ENCODE peak calls at places on chromosomes 12 and 14, in four cellular contexts. A is glutamatergic neuron, S is endothelial cell, P is cardiac fibroblast. J is an unnamed sample.

GRCh38 chr14:50607181-50607580 is 47.2 kb downstream of the ATL1 start:
- DNase-seq in A (no peak), S (no peak), P (no peak), J (no peak)

GRCh38 chr12:103773109-103773905 is 67.7 kb downstream of the NT5DC3 start:
- DNase-seq in A (no peak), S (no peak), P (no peak), J (no peak)

GRCh38 chr12:96427269-96427729 is 27.1 kb upstream of the CDK17 start:
- DNase-seq in A (peak), S (peak), P (peak), J (no peak)

GRCh38 chr14:81269100-81269978 is 48.6 kb upstream of the GTF2A1 start:
- DNase-seq in A (no peak), S (peak), P (peak), J (peak)

GRCh38 chr14:22982477-22983245 is at the start of gene AJUBA:
- DNase-seq in A (peak), S (peak), P (peak), J (peak)

GRCh38 chr12:65609359-65609771 is 214.9 kb upstream of the HMGA2 start:
- DNase-seq in A (no peak), S (no peak), P (peak), J (no peak)

GRCh38 chr12:130687190-130687589 is 28.9 kb downstream of the RIMBP2 start:
- DNase-seq in A (no peak), S (no peak), P (no peak), J (no peak)

GRCh38 chr14:100131181-100131580 is 28.3 kb downstream of the DEGS2 start:
- DNase-seq in A (no peak), S (no peak), P (no peak), J (no peak)

GRCh38 chr14:69558774-69559173 is 15.9 kb downstream of the CCDC177 start:
- DNase-seq in A (no peak), S (no peak), P (no peak), J (no peak)

GRCh38 chr12:87439990-87440827 is 589.0 kb downstream of the C12orf50 start:
- DNase-seq in A (no peak), S (no peak), P (peak), J (no peak)

GRCh38 chr12:88993655-88994054 is 358.6 kb downstream of the DUSP6 start:
- DNase-seq in A (no peak), S (no peak), P (peak), J (no peak)
- TF ChIP-seq CTCF in A (peak), S (peak), P (peak), J (peak)

DNA sequence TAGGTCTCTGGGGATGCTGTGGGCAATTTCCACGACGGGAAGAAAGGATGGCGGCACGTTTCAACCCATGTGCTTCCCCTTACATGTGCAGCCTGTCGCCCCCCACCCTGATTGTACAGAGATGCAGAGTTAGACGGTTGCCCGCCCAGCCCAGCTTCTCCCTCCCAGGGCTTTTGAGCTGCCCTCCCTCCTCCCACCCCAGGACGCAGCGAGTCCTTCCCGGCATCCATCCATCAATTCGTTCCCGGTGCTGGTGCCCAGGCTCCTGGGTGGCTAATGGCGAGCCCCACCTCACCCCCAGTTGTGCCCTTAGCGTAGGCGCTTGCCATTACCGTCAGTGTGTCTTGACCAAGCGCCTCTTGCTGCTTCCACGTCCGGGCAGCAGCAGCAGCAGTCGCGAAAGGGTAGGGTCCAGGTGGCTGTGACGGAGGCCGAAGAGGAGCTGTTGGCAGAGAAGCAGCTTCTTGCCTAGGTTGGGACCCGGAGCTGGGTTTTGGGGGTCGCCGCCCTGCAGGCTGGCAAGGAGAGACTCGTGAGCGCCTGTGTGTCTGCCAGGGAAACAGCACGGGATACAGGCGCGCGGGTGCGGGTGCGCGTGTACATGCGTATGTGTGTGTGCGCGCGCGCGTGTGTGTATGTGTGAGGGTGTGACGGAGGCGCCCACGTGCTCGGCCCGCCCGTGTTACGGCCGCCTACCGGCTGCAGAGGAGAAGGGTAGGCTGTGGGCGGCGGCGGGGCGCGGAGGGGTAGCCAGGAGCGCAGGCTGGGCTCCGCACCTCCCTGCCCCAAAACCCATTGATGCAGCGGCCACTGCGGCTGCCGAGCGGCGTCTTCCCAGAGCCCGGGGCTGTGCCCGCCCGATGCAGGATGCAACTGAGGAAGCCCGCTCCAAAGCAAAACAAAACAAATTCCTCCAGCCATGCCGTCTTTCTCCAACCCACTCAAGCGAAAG is at the start of gene SLC6A15:
- DNase-seq in A (peak), S (peak), P (peak), J (peak)
- TF ChIP-seq CTCF in A (peak), S (peak), P (peak), J (peak)

GRCh38 chr12:100877776-100878175 is 83.2 kb downstream of the ANO4 start:
- DNase-seq in A (no peak), S (no peak), P (no peak), J (no peak)
- TF ChIP-seq CTCF in A (peak), S (peak), P (peak), J (peak)

DNA sequence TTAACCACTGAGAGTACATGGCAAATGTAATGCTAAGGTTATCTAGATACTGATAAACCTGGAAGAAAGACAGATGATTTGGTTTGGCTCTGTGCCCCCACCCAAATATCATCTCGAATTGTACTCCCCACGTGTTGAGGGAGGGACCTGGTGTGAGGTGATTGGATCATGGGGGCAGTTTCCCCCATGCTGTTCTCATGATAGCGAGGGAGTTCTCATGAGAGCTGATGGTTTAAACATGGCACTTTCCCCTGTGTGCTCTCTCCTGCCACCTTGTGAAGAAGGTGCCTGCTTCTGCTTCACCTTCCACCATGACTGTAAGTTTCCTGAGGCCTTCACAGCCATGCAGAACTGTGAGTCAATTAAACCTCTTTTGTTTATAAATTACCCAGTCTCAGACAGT is 14.2 kb downstream of the NOXRED1 start:
- DNase-seq in A (no peak), S (peak), P (peak), J (no peak)
- TF ChIP-seq CTCF in A (no peak), S (no peak), P (peak), J (peak)

GRCh38 chr12:9707864-9708808 is 24.8 kb downstream of the CLECL1 start:
- DNase-seq in A (peak), S (peak), P (peak), J (peak)
- TF ChIP-seq CTCF in A (peak), S (peak), P (peak), J (peak)

GRCh38 chr14:24390696-24391468 is 7.9 kb upstream of the NYNRIN start:
- DNase-seq in A (no peak), S (no peak), P (peak), J (no peak)

GRCh38 chr14:24394275-24394674 is 4.5 kb upstream of the NYNRIN start:
- DNase-seq in A (no peak), S (no peak), P (no peak), J (no peak)

GRCh38 chr14:24395609-24396580 is 2.9 kb upstream of the NYNRIN start:
- DNase-seq in A (no peak), S (no peak), P (peak), J (no peak)

GRCh38 chr14:24389266-24389855 is 9.4 kb upstream of the NYNRIN start:
- DNase-seq in A (no peak), S (no peak), P (peak), J (no peak)

GRCh38 chr14:24392327-24393098 is 6.3 kb upstream of the NYNRIN start:
- DNase-seq in A (no peak), S (no peak), P (peak), J (no peak)
- TF ChIP-seq CTCF in A (no peak), S (no peak), P (peak), J (no peak)

GRCh38 chr14:43795600-43796228 is 711.4 kb downstream of the FSCB start:
- DNase-seq in A (no peak), S (no peak), P (peak), J (no peak)
- TF ChIP-seq CTCF in A (peak), S (peak), P (no peak), J (peak)

GRCh38 chr12:132161046-132161781 is 17.0 kb downstream of the NOC4L start:
- DNase-seq in A (peak), S (no peak), P (peak), J (no peak)
- TF ChIP-seq CTCF in A (no peak), S (no peak), P (no peak), J (no peak)

GRCh38 chr12:89707623-89707991 is 1.0 kb downstream of the ATP2B1 start:
- DNase-seq in A (peak), S (peak), P (no peak), J (peak)

GRCh38 chr12:89709994-89710872 is 1.6 kb upstream of the ATP2B1 start:
- DNase-seq in A (peak), S (peak), P (peak), J (peak)

GRCh38 chr12:89709157-89709993 is 737 bp upstream of the ATP2B1 start:
- DNase-seq in A (peak), S (peak), P (peak), J (peak)

GRCh38 chr12:89707992-89708792 is 446 bp downstream of the ATP2B1 start:
- DNase-seq in A (peak), S (peak), P (peak), J (peak)

DNA sequence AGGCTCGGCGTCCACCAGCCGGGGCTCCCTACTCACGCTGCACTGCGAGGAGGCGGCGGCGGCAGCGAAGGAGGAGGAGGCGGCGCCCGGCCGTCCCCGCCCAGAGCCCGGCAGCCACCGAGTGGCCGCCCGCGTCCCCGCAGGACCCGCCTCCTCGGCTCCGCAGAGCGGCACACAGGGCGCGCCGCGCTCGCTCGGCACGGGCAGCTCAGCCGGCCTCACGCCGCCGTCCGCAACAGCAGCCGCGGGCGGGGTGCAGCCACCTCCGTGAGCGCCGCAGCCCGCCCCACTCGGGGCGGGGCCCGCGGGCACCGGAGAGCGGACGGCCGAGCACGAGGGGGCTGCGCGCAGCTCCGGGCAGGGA is at the start of gene ATP2B1:
- DNase-seq in A (peak), S (peak), P (peak), J (peak)
- TF ChIP-seq CTCF in A (no peak), S (no peak), P (no peak), J (no peak)

GRCh38 chr14:64963611-64964010 is 8.5 kb downstream of the RAB15 start:
- DNase-seq in A (no peak), S (no peak), P (no peak), J (no peak)
- TF ChIP-seq CTCF in A (no peak), S (no peak), P (no peak), J (no peak)